ENCODE peak calls at places on chromosomes 12 and 14, in six cellular contexts. K, J, A, P, I and U are unnamed samples.

GRCh38 chr14:72594099-72594901 is 299.6 kb downstream of the DPF3 start:
- DNase-seq in K (no peak), P (peak; percentile 37), J (no peak), I (no peak), A (no peak), U (no peak)

GRCh38 chr12:109160433-109160832 is 44.0 kb downstream of the ACACB start:
- DNase-seq in J (no peak), I (no peak), K (no peak), A (no peak), P (no peak), U (no peak)

GRCh38 chr12:96989916-96990315 is 82.9 kb downstream of the NEDD1 start:
- DNase-seq in J (no peak), K (no peak), P (peak; percentile 13), I (no peak), A (peak; percentile 51), U (no peak)

GRCh38 chr12:12823308-12823707 is 10.2 kb downstream of the DDX47 start:
- DNase-seq in K (no peak), P (no peak), I (no peak), J (no peak), A (no peak), U (no peak)

GRCh38 chr12:67650528-67651379 is 2.2 kb downstream of the DYRK2 start:
- DNase-seq in P (no peak), A (no peak), I (no peak), K (no peak), J (no peak), U (peak; percentile 32)

GRCh38 chr12:93818488-93819047 is 141.4 kb downstream of the CRADD start:
- DNase-seq in P (peak; percentile 40), A (no peak), J (no peak), K (no peak), I (no peak), U (no peak)

GRCh38 chr12:95505039-95505438 is 31.1 kb downstream of the METAP2 start:
- DNase-seq in A (no peak), K (no peak), J (no peak), I (no peak), P (no peak), U (no peak)

GRCh38 chr12:110585231-110585799 is 2.2 kb upstream of the PPTC7 start:
- DNase-seq in K (no peak), J (peak; percentile 33), I (no peak), P (peak; percentile 76), A (no peak), U (no peak)

GRCh38 chr12:40325349-40325960 is 100.7 kb downstream of the LRRK2 start:
- DNase-seq in J (no peak), P (peak; percentile 52), A (peak; percentile 3), I (no peak), K (peak; percentile 83), U (no peak)

GRCh38 chr12:20863056-20863455 is 52.6 kb downstream of the SLCO1B3 start:
- DNase-seq in P (no peak), I (no peak), A (no peak), K (no peak), J (no peak), U (no peak)

GRCh38 chr12:117333331-117334000 is 28.0 kb downstream of the NOS1 start:
- DNase-seq in I (peak; percentile 30), K (no peak), A (no peak), J (no peak), P (peak; percentile 13), U (no peak)

GRCh38 chr12:118359541-118359915 is 13.2 kb downstream of the TAOK3 start:
- DNase-seq in P (no peak), I (no peak), A (peak; percentile 22), K (no peak), J (no peak), U (peak; percentile 60)

GRCh38 chr12:52643233-52644077 is 8.6 kb downstream of the KRT2 start:
- DNase-seq in P (no peak), I (no peak), A (no peak), J (no peak), K (no peak), U (peak; percentile 9)

GRCh38 chr14:105861985-105862465 is 335.6 kb downstream of the TMEM121 start:
- DNase-seq in I (peak; percentile 82), J (no peak), A (no peak), K (no peak), P (peak; percentile 89), U (no peak)

GRCh38 chr12:13982010-13982409 is 608 bp upstream of the GRIN2B start:
- DNase-seq in K (no peak), A (no peak), J (no peak), P (peak; percentile 49), I (no peak), U (no peak)

GRCh38 chr12:60059180-60059579 is 463.4 kb downstream of the SLC16A7 start:
- DNase-seq in P (no peak), K (no peak), A (no peak), I (no peak), J (no peak), U (no peak)

GRCh38 chr12:68203460-68203875 is 22.1 kb downstream of the IL26 start:
- DNase-seq in K (no peak), I (no peak), J (no peak), P (no peak), A (no peak), U (no peak)

GRCh38 chr12:1594295-1595025 is at the start of gene FBXL14:
- DNase-seq in A (peak; percentile 91), I (peak; percentile 97), K (peak; percentile 78), P (peak; percentile 88), J (peak; percentile 93), U (peak; percentile 92)

GRCh38 chr12:5614206-5614605 is 182.3 kb downstream of the NTF3 start:
- DNase-seq in I (no peak), A (no peak), K (no peak), J (no peak), P (no peak), U (no peak)

GRCh38 chr14:20295067-20295466 is 10.7 kb downstream of the TTC5 start:
- DNase-seq in J (no peak), P (no peak), I (no peak), K (no peak), A (no peak), U (no peak)

GRCh38 chr12:109766251-109766778 is 52.7 kb downstream of the FAM222A start:
- DNase-seq in K (no peak), A (no peak), I (no peak), J (no peak), P (no peak), U (no peak)

GRCh38 chr14:38721822-38722431 is 381.1 kb downstream of the SEC23A start:
- DNase-seq in I (no peak), A (peak; percentile 76), P (peak; percentile 57), K (peak; percentile 53), J (peak; percentile 75), U (peak; percentile 86)

GRCh38 chr14:47447076-47447475 is 228.3 kb downstream of the MDGA2 start:
- DNase-seq in I (no peak), P (no peak), A (no peak), J (no peak), K (no peak), U (no peak)

GRCh38 chr12:98752726-98753125 is 107.6 kb downstream of the APAF1 start:
- DNase-seq in J (no peak), A (no peak), K (no peak), P (no peak), I (no peak), U (no peak)

GRCh38 chr12:62306569-62307530 is 46.6 kb downstream of the USP15 start:
- DNase-seq in P (no peak), A (no peak), I (no peak), J (no peak), K (no peak), U (no peak)

GRCh38 chr12:92244036-92244435 is 98.4 kb upstream of the BTG1 start:
- DNase-seq in J (peak; percentile 47), K (no peak), P (no peak), I (no peak), A (no peak), U (peak; percentile 24)

GRCh38 chr14:34018564-34019244 is 67.8 kb upstream of the EGLN3 start:
- DNase-seq in K (no peak), J (no peak), A (no peak), P (no peak), I (no peak), U (no peak)

GRCh38 chr14:25848601-25849000 is 749.2 kb downstream of the NOVA1 start:
- DNase-seq in J (no peak), A (no peak), P (no peak), I (no peak), K (no peak), U (no peak)

GRCh38 chr14:64008016-64008415 is 155.2 kb downstream of the SYNE2 start:
- DNase-seq in I (no peak), A (no peak), J (no peak), P (no peak), K (no peak), U (no peak)

GRCh38 chr12:84912191-84913142 is at the start of gene SLC6A15:
- DNase-seq in P (no peak), A (no peak), K (peak; percentile 85), J (no peak), I (no peak), U (no peak)

GRCh38 chr12:47397664-47398281 is 308.1 kb downstream of the RPAP3 start:
- DNase-seq in A (peak; percentile 30), J (peak; percentile 40), I (no peak), K (peak; percentile 65), P (peak; percentile 69), U (no peak)

GRCh38 chr12:124152733-124153132 is 142.2 kb upstream of the RFLNA start:
- DNase-seq in A (no peak), I (no peak), P (no peak), J (peak; percentile 39), K (no peak), U (no peak)

GRCh38 chr12:124381454-124382207 is 86.7 kb downstream of the RFLNA start:
- DNase-seq in I (peak; percentile 93), P (no peak), J (peak; percentile 94), K (peak; percentile 53), A (peak; percentile 61), U (peak; percentile 90)

GRCh38 chr12:47729233-47729632 is 3.9 kb upstream of the ENDOU start:
- DNase-seq in I (no peak), J (no peak), A (no peak), K (no peak), P (no peak), U (no peak)

GRCh38 chr12:53207042-53207441 is at the start of gene ITGB7:
- DNase-seq in P (peak; percentile 64), A (no peak), K (no peak), J (no peak), I (peak; percentile 90), U (peak; percentile 83)

GRCh38 chr12:69442894-69443293 is 27.3 kb upstream of the FRS2 start:
- DNase-seq in I (no peak), A (no peak), P (no peak), J (no peak), K (no peak), U (no peak)

GRCh38 chr12:53820503-53820902 is 68.7 kb upstream of the CISTR start:
- DNase-seq in I (no peak), A (no peak), K (peak; percentile 50), P (no peak), J (no peak), U (no peak)

GRCh38 chr12:71840226-71840847 is 778 bp downstream of the TBC1D15 start:
- DNase-seq in I (no peak), K (peak; percentile 50), J (no peak), A (peak; percentile 19), P (peak; percentile 38), U (no peak)